ENCODE peak calls at places on chromosomes 7 and 10, in nine cellular contexts. G is pancreas, W is RWPE1, N is heart right ventricle, I is neural progenitor cell, L is fibroblast of lung, Q is osteocyte, H is AG10803, C is GM12864. Y is an unnamed sample.

GRCh38 chr7:4797858-4798705 is 22.7 kb downstream of the AP5Z1 start:
- DNase-seq in G (peak; percentile 86), W (peak; percentile 70), N (no peak), I (peak; percentile 83), L (peak; percentile 10), Q (no peak), H (peak; percentile 15), C (no peak), Y (no peak)

GRCh38 chr10:48885376-48885775 is 54.3 kb downstream of the LRRC18 start:
- DNase-seq in G (no peak), W (peak; percentile 28), N (no peak), I (peak; percentile 43), L (peak; percentile 0), Q (no peak), H (peak; percentile 3), C (no peak), Y (no peak)

GRCh38 chr7:17646181-17646956 is 293.9 kb downstream of the SNX13 start:
- DNase-seq in G (no peak), W (peak; percentile 26), N (no peak), I (no peak), L (peak; percentile 52), Q (no peak), H (peak; percentile 56), C (no peak), Y (no peak)

GRCh38 chr10:71757450-71757918 is 15.8 kb downstream of the VSIR start:
- DNase-seq in G (no peak), W (no peak), N (no peak), I (peak; percentile 68), L (peak; percentile 15), Q (no peak), H (no peak), C (no peak), Y (peak; percentile 62)

GRCh38 chr7:73994023-73994422 is 34.0 kb upstream of the ELN start:
- DNase-seq in G (no peak), W (no peak), N (no peak), I (no peak), L (no peak), Q (no peak), H (no peak), C (no peak), Y (no peak)

GRCh38 chr10:122053314-122053713 is 64.4 kb downstream of the TACC2 start:
- DNase-seq in G (no peak), W (no peak), N (no peak), I (no peak), L (no peak), Q (no peak), H (no peak), C (no peak), Y (no peak)

GRCh38 chr10:50511512-50512213 is 112.1 kb downstream of the SGMS1 start:
- DNase-seq in G (no peak), W (no peak), N (no peak), I (no peak), L (peak; percentile 72), Q (no peak), H (no peak), C (no peak), Y (no peak)

GRCh38 chr7:157432541-157432956 is 95.7 kb downstream of the DNAJB6 start:
- DNase-seq in G (no peak), W (peak; percentile 62), N (no peak), I (peak; percentile 76), L (peak; percentile 79), Q (peak; percentile 84), H (peak; percentile 68), C (no peak), Y (no peak)

GRCh38 chr7:4713183-4713784 is 31.2 kb downstream of the FOXK1 start:
- DNase-seq in G (no peak), W (no peak), N (no peak), I (peak; percentile 40), L (peak; percentile 55), Q (no peak), H (peak; percentile 88), C (no peak), Y (no peak)

GRCh38 chr10:11433657-11434056 is 177.8 kb downstream of the USP6NL start:
- DNase-seq in G (no peak), W (no peak), N (no peak), I (peak; percentile 31), L (no peak), Q (no peak), H (no peak), C (no peak), Y (no peak)

GRCh38 chr10:11435621-11436020 is 175.8 kb downstream of the USP6NL start:
- DNase-seq in G (no peak), W (no peak), N (no peak), I (peak; percentile 13), L (no peak), Q (no peak), H (no peak), C (no peak), Y (no peak)

GRCh38 chr10:11437391-11438241 is 173.8 kb downstream of the USP6NL start:
- DNase-seq in G (no peak), W (no peak), N (no peak), I (peak; percentile 27), L (no peak), Q (peak; percentile 84), H (no peak), C (no peak), Y (no peak)

GRCh38 chr10:11430421-11431275 is 180.8 kb downstream of the USP6NL start:
- DNase-seq in G (no peak), W (no peak), N (no peak), I (no peak), L (no peak), Q (no peak), H (no peak), C (no peak), Y (no peak)

GRCh38 chr10:11434323-11434722 is 177.1 kb downstream of the USP6NL start:
- DNase-seq in G (no peak), W (peak; percentile 27), N (no peak), I (peak; percentile 47), L (no peak), Q (no peak), H (no peak), C (no peak), Y (no peak)
- TF ChIP-seq CTCF in G (no peak), W (peak; percentile 9), N (no peak), I (peak; percentile 59), L (peak; percentile 14), Q (no peak), H (peak; percentile 13), C (peak; percentile 64), Y (no peak)

GRCh38 chr10:61397175-61397986 is 55.8 kb downstream of the TMEM26 start:
- DNase-seq in G (no peak), W (no peak), N (no peak), I (no peak), L (peak; percentile 73), Q (no peak), H (peak; percentile 67), C (no peak), Y (no peak)

GRCh38 chr10:61398730-61399129 is 54.5 kb downstream of the TMEM26 start:
- DNase-seq in G (no peak), W (no peak), N (no peak), I (no peak), L (peak; percentile 59), Q (no peak), H (no peak), C (no peak), Y (no peak)

GRCh38 chr10:61404771-61405170 is 48.4 kb downstream of the TMEM26 start:
- DNase-seq in G (no peak), W (no peak), N (no peak), I (no peak), L (peak; percentile 93), Q (no peak), H (peak; percentile 76), C (no peak), Y (no peak)

GRCh38 chr10:61399386-61399785 is 53.8 kb downstream of the TMEM26 start:
- DNase-seq in G (no peak), W (no peak), N (no peak), I (no peak), L (peak; percentile 83), Q (no peak), H (peak; percentile 25), C (no peak), Y (no peak)

GRCh38 chr10:61400524-61400923 is 52.7 kb downstream of the TMEM26 start:
- DNase-seq in G (no peak), W (no peak), N (no peak), I (no peak), L (no peak), Q (no peak), H (no peak), C (no peak), Y (no peak)
- TF ChIP-seq CTCF in G (no peak), W (no peak), N (no peak), I (no peak), L (no peak), Q (no peak), H (peak; percentile 13), C (no peak), Y (no peak)

DNA sequence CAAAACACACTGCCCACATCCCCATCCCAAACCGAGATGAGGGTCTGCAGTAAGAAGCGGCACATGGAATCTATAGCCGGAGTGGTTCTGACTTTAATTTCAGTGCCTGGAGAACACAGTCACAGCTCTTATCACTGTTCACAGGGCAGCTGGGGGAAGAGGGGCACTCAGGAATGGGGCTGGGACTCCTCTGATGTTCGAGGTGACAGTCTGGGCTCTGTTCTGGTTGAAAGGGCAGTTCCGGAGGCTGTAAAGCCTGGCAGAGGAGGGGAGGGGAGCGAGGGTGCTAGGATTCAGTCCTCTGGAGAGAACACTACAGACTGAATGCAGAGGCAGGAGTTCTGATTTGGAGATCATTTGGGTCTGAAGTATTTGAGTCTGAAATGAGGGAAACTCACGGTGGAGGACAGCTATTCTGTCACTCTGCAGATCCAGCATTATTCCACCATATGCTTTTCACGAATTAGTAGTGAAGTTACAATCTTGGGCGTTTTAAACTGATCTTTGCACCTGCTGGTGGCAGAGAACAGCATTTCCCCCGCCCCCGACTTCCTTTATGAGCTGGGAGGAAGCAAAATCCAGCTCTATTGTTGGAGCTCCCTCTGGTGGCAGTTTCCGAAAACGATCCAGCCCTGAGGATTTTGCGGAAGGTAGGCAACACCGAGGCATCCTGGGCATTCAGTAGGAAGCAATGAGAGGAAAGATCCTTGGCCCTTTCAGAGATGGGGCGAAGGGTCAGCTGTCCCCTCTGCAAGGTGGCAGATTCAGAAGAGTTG is 22.7 kb upstream of the KCNK18 start:
- DNase-seq in G (peak; percentile 89), W (peak; percentile 93), N (peak; percentile 77), I (peak; percentile 90), L (peak; percentile 55), Q (peak; percentile 91), H (peak; percentile 54), C (peak; percentile 56), Y (peak; percentile 64)
- TF ChIP-seq CTCF in G (peak; percentile 68), W (peak; percentile 90), N (peak; percentile 85), I (peak; percentile 94), L (peak; percentile 87), Q (peak; percentile 87), H (peak; percentile 87), C (peak; percentile 85), Y (peak; percentile 85)

GRCh38 chr7:131581241-131582157 is 25.1 kb upstream of the PODXL start:
- DNase-seq in G (no peak), W (no peak), N (peak; percentile 83), I (no peak), L (peak; percentile 35), Q (no peak), H (peak; percentile 22), C (no peak), Y (peak; percentile 86)

GRCh38 chr7:131583430-131583829 is 27.0 kb upstream of the PODXL start:
- DNase-seq in G (no peak), W (no peak), N (no peak), I (no peak), L (no peak), Q (no peak), H (no peak), C (no peak), Y (no peak)

GRCh38 chr7:131574741-131575140 is 18.3 kb upstream of the PODXL start:
- DNase-seq in G (no peak), W (no peak), N (no peak), I (no peak), L (peak; percentile 41), Q (no peak), H (peak; percentile 72), C (no peak), Y (no peak)

GRCh38 chr7:131578602-131579001 is 22.2 kb upstream of the PODXL start:
- DNase-seq in G (no peak), W (no peak), N (no peak), I (peak; percentile 48), L (no peak), Q (no peak), H (no peak), C (no peak), Y (no peak)
- TF ChIP-seq CTCF in G (no peak), W (no peak), N (no peak), I (no peak), L (no peak), Q (no peak), H (no peak), C (no peak), Y (no peak)